ENCODE peak calls at places on chromosome 1, in eight cellular contexts. Z is uterus, C is astrocyte, N is Peyer's patch, O is transverse colon, A is SK-N-SH, Q is dorsolateral prefrontal cortex, X is bronchial epithelial cell. V is an unnamed sample.

GRCh38 chr1:234875328-234875952 is 253.2 kb downstream of the TOMM20 start:
- DNase-seq in Z (no peak), C (no peak), N (no peak), O (no peak), A (no peak), Q (peak; percentile 14), X (peak; percentile 55), V (no peak)

GRCh38 chr1:20158358-20159070 is 19.4 kb downstream of the PLA2G2F start:
- DNase-seq in Z (no peak), C (no peak), N (no peak), O (no peak), A (no peak), Q (peak; percentile 11), X (peak; percentile 38), V (no peak)

GRCh38 chr1:43979528-43980254 is 681 bp downstream of the B4GALT2 start:
- DNase-seq in Z (peak; percentile 60), C (peak; percentile 41), N (no peak), O (peak; percentile 72), A (peak; percentile 89), Q (no peak), X (peak; percentile 34), V (no peak)

GRCh38 chr1:185595835-185596667 is 138.1 kb upstream of the HMCN1 start:
- DNase-seq in Z (no peak), C (peak; percentile 12), N (peak; percentile 58), O (peak; percentile 66), A (peak; percentile 46), Q (no peak), X (peak; percentile 66), V (peak; percentile 6)

GRCh38 chr1:107991371-107992066 is 26.5 kb upstream of the VAV3 start:
- DNase-seq in Z (no peak), C (peak; percentile 36), N (no peak), O (no peak), A (no peak), Q (peak; percentile 56), X (peak; percentile 70), V (no peak)

GRCh38 chr1:217418241-217418840 is 212.5 kb downstream of the GPATCH2 start:
- DNase-seq in Z (no peak), C (no peak), N (no peak), O (no peak), A (no peak), Q (no peak), X (no peak), V (peak; percentile 18)

GRCh38 chr1:182281541-182281940 is 110.0 kb downstream of the GLUL start:
- DNase-seq in Z (no peak), C (no peak), N (no peak), O (no peak), A (no peak), Q (peak; percentile 78), X (no peak), V (no peak)

GRCh38 chr1:5915587-5916571 is 76.3 kb downstream of the NPHP4 start:
- DNase-seq in Z (no peak), C (peak; percentile 41), N (peak; percentile 10), O (no peak), A (peak; percentile 66), Q (no peak), X (peak; percentile 47), V (peak; percentile 37)

GRCh38 chr1:90720137-90720636 is 3.1 kb upstream of the BARHL2 start:
- DNase-seq in Z (no peak), C (no peak), N (no peak), O (no peak), A (no peak), Q (no peak), X (no peak), V (no peak)

GRCh38 chr1:181676269-181676668 is 193.0 kb downstream of the CACNA1E start:
- DNase-seq in Z (no peak), C (no peak), N (no peak), O (peak; percentile 49), A (peak; percentile 64), Q (peak; percentile 72), X (peak; percentile 46), V (no peak)

GRCh38 chr1:183222909-183223308 is 36.8 kb downstream of the LAMC2 start:
- DNase-seq in Z (no peak), C (no peak), N (no peak), O (no peak), A (no peak), Q (no peak), X (no peak), V (no peak)

GRCh38 chr1:3578433-3578805 is 32.9 kb downstream of the MEGF6 start:
- DNase-seq in Z (no peak), C (no peak), N (no peak), O (no peak), A (no peak), Q (no peak), X (no peak), V (no peak)

GRCh38 chr1:93676424-93676823 is 5.2 kb downstream of the BCAR3 start:
- DNase-seq in Z (no peak), C (peak; percentile 47), N (no peak), O (no peak), A (no peak), Q (no peak), X (no peak), V (no peak)

GRCh38 chr1:182764029-182764768 is 25.4 kb upstream of the NPL start:
- DNase-seq in Z (no peak), C (no peak), N (no peak), O (no peak), A (no peak), Q (no peak), X (no peak), V (no peak)

GRCh38 chr1:162696286-162696862 is 64.1 kb downstream of the DDR2 start:
- DNase-seq in Z (peak; percentile 85), C (peak; percentile 87), N (no peak), O (peak; percentile 52), A (peak; percentile 57), Q (no peak), X (peak; percentile 94), V (peak; percentile 75)

GRCh38 chr1:168170552-168171508 is 7.9 kb upstream of the TIPRL start:
- DNase-seq in Z (no peak), C (no peak), N (no peak), O (no peak), A (peak; percentile 23), Q (no peak), X (no peak), V (no peak)

GRCh38 chr1:117642963-117643362 is 37.1 kb downstream of the TENT5C start:
- DNase-seq in Z (no peak), C (no peak), N (peak; percentile 11), O (peak; percentile 10), A (no peak), Q (no peak), X (no peak), V (no peak)

DNA sequence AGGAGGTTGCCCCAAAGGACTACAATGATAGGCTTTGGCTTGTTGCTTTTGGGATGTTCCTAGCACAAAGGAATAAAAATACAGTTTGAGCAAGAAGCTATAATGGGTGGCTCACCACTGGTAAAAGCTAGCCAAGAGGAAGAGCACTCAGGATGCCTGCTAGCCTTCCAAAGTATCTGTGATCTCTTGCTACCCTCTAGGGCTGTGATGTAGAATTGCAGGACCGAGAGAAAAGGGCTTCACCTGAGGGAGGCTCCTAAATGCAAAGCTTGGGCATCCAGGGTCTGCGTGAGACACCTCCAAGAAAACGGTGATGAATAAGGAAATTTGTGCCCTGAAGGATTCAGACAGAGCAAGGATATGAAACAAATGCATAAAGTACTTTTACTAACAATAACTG is 17.7 kb downstream of the IVL start:
- DNase-seq in Z (no peak), C (no peak), N (no peak), O (no peak), A (no peak), Q (no peak), X (peak; percentile 70), V (no peak)
- TF ChIP-seq CTCF in Z (no peak), C (no peak), N (no peak), O (no peak), A (peak; percentile 85), Q (no peak), X (peak; percentile 76), V (peak; percentile 33)

DNA sequence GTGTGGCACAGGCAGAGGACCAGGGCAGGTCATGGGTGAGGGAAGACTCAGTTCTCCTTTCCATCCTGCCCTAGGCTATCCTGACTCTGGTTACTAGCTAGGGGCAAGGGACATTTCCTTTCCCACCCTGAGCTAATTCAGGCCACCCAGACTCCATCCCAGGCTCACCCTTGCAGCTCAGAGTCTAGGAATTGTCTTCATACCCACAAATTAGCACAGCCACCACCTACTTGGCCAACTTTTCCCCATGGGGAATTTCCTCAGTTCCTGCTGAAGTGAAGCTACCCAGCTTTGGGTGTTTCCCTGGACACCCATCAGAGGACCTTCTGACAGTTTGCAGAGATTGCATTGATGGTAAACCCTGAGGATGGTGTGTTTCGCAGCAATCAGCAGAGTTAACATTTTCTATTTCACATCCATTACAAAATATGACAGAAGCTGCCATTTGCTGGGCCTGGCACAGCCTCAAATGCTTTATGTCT is 20.3 kb upstream of the RNF19B start:
- DNase-seq in Z (no peak), C (no peak), N (no peak), O (no peak), A (no peak), Q (no peak), X (no peak), V (no peak)
- H3K4me3 ChIP-seq in Z (no peak overlapping the region), C (no peak overlapping the region), N (no peak overlapping the region), O (no peak overlapping the region), A (no peak overlapping the region), Q (no peak overlapping the region), X (no peak overlapping the region), V (no peak overlapping the region)

GRCh38 chr1:147080671-147081394 is 91.4 kb downstream of the PRKAB2 start:
- DNase-seq in Z (no peak), C (no peak), N (no peak), O (no peak), A (no peak), Q (no peak), X (no peak), V (no peak)

GRCh38 chr1:147086129-147086528 is 86.1 kb downstream of the PRKAB2 start:
- DNase-seq in Z (no peak), C (no peak), N (no peak), O (no peak), A (no peak), Q (no peak), X (no peak), V (no peak)

GRCh38 chr1:147084273-147085096 is 87.8 kb downstream of the PRKAB2 start:
- DNase-seq in Z (peak; percentile 40), C (peak; percentile 88), N (peak; percentile 73), O (peak; percentile 73), A (peak; percentile 80), Q (peak; percentile 53), X (peak; percentile 87), V (peak; percentile 46)

GRCh38 chr1:147080013-147080661 is 92.1 kb downstream of the PRKAB2 start:
- DNase-seq in Z (no peak), C (no peak), N (peak; percentile 51), O (no peak), A (peak; percentile 24), Q (no peak), X (no peak), V (no peak)

DNA sequence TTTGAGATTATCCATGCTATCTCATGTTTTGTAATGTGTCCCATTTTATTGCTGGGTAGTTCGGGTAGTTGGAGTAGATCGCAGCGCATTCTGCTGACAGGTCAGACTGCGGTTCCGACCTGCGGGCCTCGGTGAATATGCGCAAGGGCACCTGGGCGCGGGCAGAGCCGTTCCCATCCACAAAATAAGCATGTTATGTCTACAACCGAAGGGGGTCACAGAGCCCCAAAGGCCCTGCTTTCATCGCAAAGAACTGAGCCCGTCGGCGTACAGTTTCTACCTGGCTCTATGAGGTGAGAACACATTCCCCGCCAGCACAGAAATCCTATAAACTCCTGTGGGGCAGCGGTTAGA is 88.4 kb downstream of the PRKAB2 start:
- DNase-seq in Z (no peak), C (no peak), N (peak; percentile 18), O (no peak), A (peak; percentile 15), Q (no peak), X (no peak), V (no peak)
- H3K27me3 ChIP-seq in Z (peaks cover 5% of the 10 kb centered on the region), C (peaks cover 41% of the 10 kb centered on the region), N (no peaks in the 10 kb centered on the region), O (peaks cover 92% of the 10 kb centered on the region), A (peaks cover 26% of the 10 kb centered on the region), Q (peaks cover 60% of the 10 kb centered on the region), X (peaks cover 23% of the 10 kb centered on the region), V (peaks cover 53% of the 10 kb centered on the region)

GRCh38 chr1:209076688-209077087 is 506.8 kb upstream of the CAMK1G start:
- DNase-seq in Z (no peak), C (peak; percentile 8), N (no peak), O (peak; percentile 10), A (no peak), Q (no peak), X (peak; percentile 30), V (no peak)
- TF ChIP-seq CTCF in Z (no peak), C (peak; percentile 13), N (no peak), O (peak; percentile 30), A (peak; percentile 55), Q (no peak), X (peak; percentile 21), V (peak; percentile 21)